ENCODE peak calls at places on chromosomes 16 and 17, in eight cellular contexts. One of them, this sample, is unnamed.
A peak's percentile ranks its signal among the peaks of the same experiment; 100 is the strongest.

GRCh38 chr17:65230040-65230439 is 92.9 kb downstream of the RGS9 start:
- DNase-seq in midbrain: no peak
- DNase-seq in COLO829: no peak
- DNase-seq in pancreas: no peak
- DNase-seq in GM10248: no peak
- DNase-seq in stimulated activated effector memory CD8-positive, alpha-beta T cell treated with anti-CD3 and anti-CD28 coated beads, Interleukin-12 subunit alpha, Interleukin-12 subunit beta, amount 100 ng/mL, for 72 hours: no peak
- DNase-seq in activated naive CD4-positive, alpha-beta T cell treated with Interleukin-2 at 50 U/mL for 16 hours: no peak
- DNase-seq in AG08396: no peak
- DNase-seq in this sample: no peak

GRCh38 chr17:18980682-18981384 is 23.7 kb downstream of the FAM83G start:
- DNase-seq in midbrain: no peak
- DNase-seq in COLO829: no peak
- DNase-seq in pancreas: no peak
- DNase-seq in GM10248: no peak
- DNase-seq in stimulated activated effector memory CD8-positive, alpha-beta T cell treated with anti-CD3 and anti-CD28 coated beads, Interleukin-12 subunit alpha, Interleukin-12 subunit beta, amount 100 ng/mL, for 72 hours: no peak
- DNase-seq in activated naive CD4-positive, alpha-beta T cell treated with Interleukin-2 at 50 U/mL for 16 hours: no peak
- DNase-seq in AG08396: peak; percentile 67
- DNase-seq in this sample: no peak

GRCh38 chr17:74280093-74280513 is 6.1 kb downstream of the DNAI2 start:
- DNase-seq in midbrain: no peak
- DNase-seq in COLO829: no peak
- DNase-seq in pancreas: no peak
- DNase-seq in GM10248: peak; percentile 78
- DNase-seq in stimulated activated effector memory CD8-positive, alpha-beta T cell treated with anti-CD3 and anti-CD28 coated beads, Interleukin-12 subunit alpha, Interleukin-12 subunit beta, amount 100 ng/mL, for 72 hours: no peak
- DNase-seq in activated naive CD4-positive, alpha-beta T cell treated with Interleukin-2 at 50 U/mL for 16 hours: peak; percentile 65
- DNase-seq in AG08396: no peak
- DNase-seq in this sample: no peak

GRCh38 chr17:79944821-79945391 is 90.8 kb downstream of the TBC1D16 start:
- DNase-seq in midbrain: no peak
- DNase-seq in COLO829: no peak
- DNase-seq in pancreas: peak; percentile 17
- DNase-seq in GM10248: no peak
- DNase-seq in stimulated activated effector memory CD8-positive, alpha-beta T cell treated with anti-CD3 and anti-CD28 coated beads, Interleukin-12 subunit alpha, Interleukin-12 subunit beta, amount 100 ng/mL, for 72 hours: no peak
- DNase-seq in activated naive CD4-positive, alpha-beta T cell treated with Interleukin-2 at 50 U/mL for 16 hours: no peak
- DNase-seq in AG08396: no peak
- DNase-seq in this sample: no peak

GRCh38 chr16:68417711-68418301 is 30.5 kb downstream of the SMPD3 start:
- DNase-seq in midbrain: no peak
- DNase-seq in COLO829: no peak
- DNase-seq in pancreas: peak; percentile 79
- DNase-seq in GM10248: peak; percentile 74
- DNase-seq in stimulated activated effector memory CD8-positive, alpha-beta T cell treated with anti-CD3 and anti-CD28 coated beads, Interleukin-12 subunit alpha, Interleukin-12 subunit beta, amount 100 ng/mL, for 72 hours: peak; percentile 21
- DNase-seq in activated naive CD4-positive, alpha-beta T cell treated with Interleukin-2 at 50 U/mL for 16 hours: peak; percentile 75
- DNase-seq in AG08396: no peak
- DNase-seq in this sample: peak; percentile 16

GRCh38 chr16:48292452-48292851 is 45.1 kb upstream of the ABCC11 start:
- DNase-seq in midbrain: no peak
- DNase-seq in COLO829: no peak
- DNase-seq in pancreas: no peak
- DNase-seq in GM10248: no peak
- DNase-seq in stimulated activated effector memory CD8-positive, alpha-beta T cell treated with anti-CD3 and anti-CD28 coated beads, Interleukin-12 subunit alpha, Interleukin-12 subunit beta, amount 100 ng/mL, for 72 hours: no peak
- DNase-seq in activated naive CD4-positive, alpha-beta T cell treated with Interleukin-2 at 50 U/mL for 16 hours: no peak
- DNase-seq in AG08396: no peak
- DNase-seq in this sample: no peak

GRCh38 chr17:33968350-33969044 is 286.6 kb upstream of the CCL2 start:
- DNase-seq in midbrain: no peak
- DNase-seq in COLO829: no peak
- DNase-seq in pancreas: no peak
- DNase-seq in GM10248: peak; percentile 56
- DNase-seq in stimulated activated effector memory CD8-positive, alpha-beta T cell treated with anti-CD3 and anti-CD28 coated beads, Interleukin-12 subunit alpha, Interleukin-12 subunit beta, amount 100 ng/mL, for 72 hours: peak; percentile 4
- DNase-seq in activated naive CD4-positive, alpha-beta T cell treated with Interleukin-2 at 50 U/mL for 16 hours: peak; percentile 4
- DNase-seq in AG08396: no peak
- DNase-seq in this sample: no peak

GRCh38 chr16:51152691-51153261 is 1.7 kb upstream of the SALL1 start:
- DNase-seq in midbrain: peak; percentile 87
- DNase-seq in COLO829: no peak
- DNase-seq in pancreas: no peak
- DNase-seq in GM10248: no peak
- DNase-seq in stimulated activated effector memory CD8-positive, alpha-beta T cell treated with anti-CD3 and anti-CD28 coated beads, Interleukin-12 subunit alpha, Interleukin-12 subunit beta, amount 100 ng/mL, for 72 hours: no peak
- DNase-seq in activated naive CD4-positive, alpha-beta T cell treated with Interleukin-2 at 50 U/mL for 16 hours: no peak
- DNase-seq in AG08396: peak; percentile 60
- DNase-seq in this sample: no peak

GRCh38 chr16:88373211-88373610 is 9.5 kb upstream of the ZNF469 start:
- DNase-seq in midbrain: no peak
- DNase-seq in COLO829: no peak
- DNase-seq in pancreas: peak; percentile 2
- DNase-seq in GM10248: no peak
- DNase-seq in stimulated activated effector memory CD8-positive, alpha-beta T cell treated with anti-CD3 and anti-CD28 coated beads, Interleukin-12 subunit alpha, Interleukin-12 subunit beta, amount 100 ng/mL, for 72 hours: no peak
- DNase-seq in activated naive CD4-positive, alpha-beta T cell treated with Interleukin-2 at 50 U/mL for 16 hours: no peak
- DNase-seq in AG08396: no peak
- DNase-seq in this sample: no peak

GRCh38 chr16:48500981-48501380 is 109.0 kb downstream of the N4BP1 start:
- DNase-seq in midbrain: no peak
- DNase-seq in COLO829: no peak
- DNase-seq in pancreas: no peak
- DNase-seq in GM10248: no peak
- DNase-seq in stimulated activated effector memory CD8-positive, alpha-beta T cell treated with anti-CD3 and anti-CD28 coated beads, Interleukin-12 subunit alpha, Interleukin-12 subunit beta, amount 100 ng/mL, for 72 hours: no peak
- DNase-seq in activated naive CD4-positive, alpha-beta T cell treated with Interleukin-2 at 50 U/mL for 16 hours: no peak
- DNase-seq in AG08396: no peak
- DNase-seq in this sample: no peak

GRCh38 chr17:33210240-33210639 is 82.9 kb downstream of the ASIC2 start:
- DNase-seq in midbrain: no peak
- DNase-seq in COLO829: no peak
- DNase-seq in pancreas: no peak
- DNase-seq in GM10248: no peak
- DNase-seq in stimulated activated effector memory CD8-positive, alpha-beta T cell treated with anti-CD3 and anti-CD28 coated beads, Interleukin-12 subunit alpha, Interleukin-12 subunit beta, amount 100 ng/mL, for 72 hours: no peak
- DNase-seq in activated naive CD4-positive, alpha-beta T cell treated with Interleukin-2 at 50 U/mL for 16 hours: no peak
- DNase-seq in AG08396: no peak
- DNase-seq in this sample: no peak

GRCh38 chr17:65670667-65671371 is 109.4 kb upstream of the AXIN2 start:
- DNase-seq in midbrain: no peak
- DNase-seq in COLO829: peak; percentile 72
- DNase-seq in pancreas: no peak
- DNase-seq in GM10248: no peak
- DNase-seq in stimulated activated effector memory CD8-positive, alpha-beta T cell treated with anti-CD3 and anti-CD28 coated beads, Interleukin-12 subunit alpha, Interleukin-12 subunit beta, amount 100 ng/mL, for 72 hours: no peak
- DNase-seq in activated naive CD4-positive, alpha-beta T cell treated with Interleukin-2 at 50 U/mL for 16 hours: no peak
- DNase-seq in AG08396: no peak
- DNase-seq in this sample: no peak

GRCh38 chr17:7502171-7502847 is 18.1 kb downstream of the POLR2A start:
- DNase-seq in midbrain: no peak
- DNase-seq in COLO829: no peak
- DNase-seq in pancreas: no peak
- DNase-seq in GM10248: no peak
- DNase-seq in stimulated activated effector memory CD8-positive, alpha-beta T cell treated with anti-CD3 and anti-CD28 coated beads, Interleukin-12 subunit alpha, Interleukin-12 subunit beta, amount 100 ng/mL, for 72 hours: no peak
- DNase-seq in activated naive CD4-positive, alpha-beta T cell treated with Interleukin-2 at 50 U/mL for 16 hours: no peak
- DNase-seq in AG08396: no peak
- DNase-seq in this sample: no peak

GRCh38 chr16:23726710-23727109 is 13.7 kb upstream of the ERN2 start:
- DNase-seq in midbrain: no peak
- DNase-seq in COLO829: no peak
- DNase-seq in pancreas: no peak
- DNase-seq in GM10248: no peak
- DNase-seq in stimulated activated effector memory CD8-positive, alpha-beta T cell treated with anti-CD3 and anti-CD28 coated beads, Interleukin-12 subunit alpha, Interleukin-12 subunit beta, amount 100 ng/mL, for 72 hours: no peak
- DNase-seq in activated naive CD4-positive, alpha-beta T cell treated with Interleukin-2 at 50 U/mL for 16 hours: no peak
- DNase-seq in AG08396: no peak
- DNase-seq in this sample: no peak

GRCh38 chr16:72270531-72270930 is 98.6 kb upstream of the PMFBP1 start:
- DNase-seq in midbrain: no peak
- DNase-seq in COLO829: no peak
- DNase-seq in pancreas: no peak
- DNase-seq in GM10248: no peak
- DNase-seq in stimulated activated effector memory CD8-positive, alpha-beta T cell treated with anti-CD3 and anti-CD28 coated beads, Interleukin-12 subunit alpha, Interleukin-12 subunit beta, amount 100 ng/mL, for 72 hours: no peak
- DNase-seq in activated naive CD4-positive, alpha-beta T cell treated with Interleukin-2 at 50 U/mL for 16 hours: no peak
- DNase-seq in AG08396: no peak
- DNase-seq in this sample: no peak

GRCh38 chr16:85571813-85572619 is 41.1 kb upstream of the GSE1 start:
- DNase-seq in midbrain: no peak
- DNase-seq in COLO829: no peak
- DNase-seq in pancreas: no peak
- DNase-seq in GM10248: peak; percentile 73
- DNase-seq in stimulated activated effector memory CD8-positive, alpha-beta T cell treated with anti-CD3 and anti-CD28 coated beads, Interleukin-12 subunit alpha, Interleukin-12 subunit beta, amount 100 ng/mL, for 72 hours: no peak
- DNase-seq in activated naive CD4-positive, alpha-beta T cell treated with Interleukin-2 at 50 U/mL for 16 hours: no peak
- DNase-seq in AG08396: no peak
- DNase-seq in this sample: no peak

GRCh38 chr17:81833921-81834830 is 674 bp downstream of the PPP1R27 start:
- DNase-seq in midbrain: no peak
- DNase-seq in COLO829: no peak
- DNase-seq in pancreas: peak; percentile 43
- DNase-seq in GM10248: no peak
- DNase-seq in stimulated activated effector memory CD8-positive, alpha-beta T cell treated with anti-CD3 and anti-CD28 coated beads, Interleukin-12 subunit alpha, Interleukin-12 subunit beta, amount 100 ng/mL, for 72 hours: no peak
- DNase-seq in activated naive CD4-positive, alpha-beta T cell treated with Interleukin-2 at 50 U/mL for 16 hours: no peak
- DNase-seq in AG08396: no peak
- DNase-seq in this sample: no peak

GRCh38 chr17:66790476-66791061 is 44.3 kb upstream of the CACNG5 start:
- DNase-seq in midbrain: no peak
- DNase-seq in COLO829: peak; percentile 38
- DNase-seq in pancreas: no peak
- DNase-seq in GM10248: no peak
- DNase-seq in stimulated activated effector memory CD8-positive, alpha-beta T cell treated with anti-CD3 and anti-CD28 coated beads, Interleukin-12 subunit alpha, Interleukin-12 subunit beta, amount 100 ng/mL, for 72 hours: no peak
- DNase-seq in activated naive CD4-positive, alpha-beta T cell treated with Interleukin-2 at 50 U/mL for 16 hours: no peak
- DNase-seq in AG08396: no peak
- DNase-seq in this sample: no peak

GRCh38 chr16:84175351-84176081 is 11.3 kb downstream of the TAF1C start:
- DNase-seq in midbrain: peak; percentile 33
- DNase-seq in COLO829: no peak
- DNase-seq in pancreas: peak; percentile 59
- DNase-seq in GM10248: peak; percentile 75
- DNase-seq in stimulated activated effector memory CD8-positive, alpha-beta T cell treated with anti-CD3 and anti-CD28 coated beads, Interleukin-12 subunit alpha, Interleukin-12 subunit beta, amount 100 ng/mL, for 72 hours: peak; percentile 44
- DNase-seq in activated naive CD4-positive, alpha-beta T cell treated with Interleukin-2 at 50 U/mL for 16 hours: peak; percentile 58
- DNase-seq in AG08396: peak; percentile 82
- DNase-seq in this sample: peak; percentile 26

GRCh38 chr17:29018788-29019474 is 13.1 kb upstream of the SEZ6 start:
- DNase-seq in midbrain: no peak
- DNase-seq in COLO829: no peak
- DNase-seq in pancreas: no peak
- DNase-seq in GM10248: no peak
- DNase-seq in stimulated activated effector memory CD8-positive, alpha-beta T cell treated with anti-CD3 and anti-CD28 coated beads, Interleukin-12 subunit alpha, Interleukin-12 subunit beta, amount 100 ng/mL, for 72 hours: no peak
- DNase-seq in activated naive CD4-positive, alpha-beta T cell treated with Interleukin-2 at 50 U/mL for 16 hours: no peak
- DNase-seq in AG08396: no peak
- DNase-seq in this sample: no peak